ENCODE peak calls at places on chromosomes 4 and X, in ten cellular contexts. One of them, this sample, is unnamed.

GRCh38 chrX:9515973-9516538 is 51.2 kb downstream of the TBL1X start:
- DNase-seq in adrenal gland: no peak
- DNase-seq in NB4: peak
- DNase-seq in fibroblast of mammary gland: no peak
- DNase-seq in WERI-Rb-1: no peak
- DNase-seq in epithelial cell of esophagus: no peak
- DNase-seq in lung: no peak
- DNase-seq in activated B cell treated with CpG ODN at 0.5 μM for 24 hours: no peak
- DNase-seq in GM23338: no peak
- DNase-seq in choroid plexus epithelial cell: no peak
- DNase-seq in this sample: no peak

GRCh38 chr4:177242651-177243296 is 66.9 kb upstream of the NEIL3 start:
- DNase-seq in adrenal gland: no peak
- DNase-seq in activated B cell treated with CpG ODN at 0.5 μM for 24 hours: no peak
- DNase-seq in GM23338: no peak
- DNase-seq in NB4: no peak
- DNase-seq in WERI-Rb-1: no peak
- DNase-seq in fibroblast of mammary gland: peak
- DNase-seq in epithelial cell of esophagus: no peak
- DNase-seq in lung: no peak
- DNase-seq in choroid plexus epithelial cell: no peak
- DNase-seq in this sample: no peak

GRCh38 chr4:38469410-38469809 is 194.6 kb upstream of the KLF3 start:
- DNase-seq in GM23338: no peak
- DNase-seq in epithelial cell of esophagus: peak
- DNase-seq in WERI-Rb-1: no peak
- DNase-seq in lung: no peak
- DNase-seq in adrenal gland: no peak
- DNase-seq in fibroblast of mammary gland: no peak
- DNase-seq in activated B cell treated with CpG ODN at 0.5 μM for 24 hours: no peak
- DNase-seq in choroid plexus epithelial cell: no peak
- DNase-seq in NB4: no peak
- DNase-seq in this sample: no peak

GRCh38 chrX:131394384-131394783 is 105.3 kb upstream of the IGSF1 start:
- DNase-seq in GM23338: no peak
- DNase-seq in epithelial cell of esophagus: peak
- DNase-seq in choroid plexus epithelial cell: no peak
- DNase-seq in WERI-Rb-1: no peak
- DNase-seq in NB4: no peak
- DNase-seq in adrenal gland: no peak
- DNase-seq in activated B cell treated with CpG ODN at 0.5 μM for 24 hours: no peak
- DNase-seq in lung: no peak
- DNase-seq in fibroblast of mammary gland: no peak
- DNase-seq in this sample: no peak

GRCh38 chr4:140875751-140876389 is 119.7 kb upstream of the TBC1D9 start:
- DNase-seq in epithelial cell of esophagus: no peak
- DNase-seq in activated B cell treated with CpG ODN at 0.5 μM for 24 hours: no peak
- DNase-seq in adrenal gland: no peak
- DNase-seq in lung: no peak
- DNase-seq in choroid plexus epithelial cell: no peak
- DNase-seq in NB4: no peak
- DNase-seq in WERI-Rb-1: no peak
- DNase-seq in fibroblast of mammary gland: no peak
- DNase-seq in GM23338: no peak
- DNase-seq in this sample: no peak

GRCh38 chr4:155950461-155950860 is 3.2 kb downstream of the CTSO start:
- DNase-seq in NB4: no peak
- DNase-seq in GM23338: peak
- DNase-seq in choroid plexus epithelial cell: no peak
- DNase-seq in WERI-Rb-1: peak
- DNase-seq in activated B cell treated with CpG ODN at 0.5 μM for 24 hours: no peak
- DNase-seq in epithelial cell of esophagus: no peak
- DNase-seq in fibroblast of mammary gland: no peak
- DNase-seq in adrenal gland: no peak
- DNase-seq in lung: no peak
- DNase-seq in this sample: no peak

GRCh38 chr4:122701965-122702364 is 30.5 kb upstream of the BBS12 start:
- DNase-seq in adrenal gland: no peak
- DNase-seq in choroid plexus epithelial cell: no peak
- DNase-seq in lung: no peak
- DNase-seq in activated B cell treated with CpG ODN at 0.5 μM for 24 hours: no peak
- DNase-seq in epithelial cell of esophagus: no peak
- DNase-seq in fibroblast of mammary gland: no peak
- DNase-seq in NB4: no peak
- DNase-seq in WERI-Rb-1: no peak
- DNase-seq in GM23338: no peak
- DNase-seq in this sample: no peak

GRCh38 chrX:70096052-70096451 is 33.8 kb downstream of the OTUD6A start:
- DNase-seq in WERI-Rb-1: peak
- DNase-seq in activated B cell treated with CpG ODN at 0.5 μM for 24 hours: no peak
- DNase-seq in adrenal gland: no peak
- DNase-seq in GM23338: peak
- DNase-seq in fibroblast of mammary gland: peak
- DNase-seq in epithelial cell of esophagus: peak
- DNase-seq in NB4: peak
- DNase-seq in lung: no peak
- DNase-seq in choroid plexus epithelial cell: peak
- DNase-seq in this sample: no peak

GRCh38 chr4:102299302-102299701 is 46.0 kb downstream of the SLC39A8 start:
- DNase-seq in WERI-Rb-1: no peak
- DNase-seq in lung: no peak
- DNase-seq in activated B cell treated with CpG ODN at 0.5 μM for 24 hours: no peak
- DNase-seq in GM23338: no peak
- DNase-seq in adrenal gland: no peak
- DNase-seq in epithelial cell of esophagus: no peak
- DNase-seq in choroid plexus epithelial cell: no peak
- DNase-seq in NB4: no peak
- DNase-seq in fibroblast of mammary gland: no peak
- DNase-seq in this sample: no peak

GRCh38 chr4:186693159-186693815 is 30.4 kb downstream of the FAT1 start:
- DNase-seq in fibroblast of mammary gland: peak
- DNase-seq in GM23338: no peak
- DNase-seq in adrenal gland: no peak
- DNase-seq in WERI-Rb-1: no peak
- DNase-seq in NB4: no peak
- DNase-seq in lung: peak
- DNase-seq in activated B cell treated with CpG ODN at 0.5 μM for 24 hours: no peak
- DNase-seq in epithelial cell of esophagus: peak
- DNase-seq in choroid plexus epithelial cell: peak
- DNase-seq in this sample: no peak

GRCh38 chr4:154877110-154877760 is 96.2 kb downstream of the RBM46 start:
- DNase-seq in choroid plexus epithelial cell: peak
- DNase-seq in GM23338: no peak
- DNase-seq in lung: no peak
- DNase-seq in epithelial cell of esophagus: peak
- DNase-seq in NB4: peak
- DNase-seq in adrenal gland: no peak
- DNase-seq in activated B cell treated with CpG ODN at 0.5 μM for 24 hours: no peak
- DNase-seq in fibroblast of mammary gland: peak
- DNase-seq in WERI-Rb-1: peak
- DNase-seq in this sample: no peak

GRCh38 chrX:24090300-24091200 is 35.8 kb downstream of the EIF2S3 start:
- DNase-seq in activated B cell treated with CpG ODN at 0.5 μM for 24 hours: no peak
- DNase-seq in NB4: no peak
- DNase-seq in lung: no peak
- DNase-seq in choroid plexus epithelial cell: no peak
- DNase-seq in epithelial cell of esophagus: no peak
- DNase-seq in WERI-Rb-1: no peak
- DNase-seq in fibroblast of mammary gland: no peak
- DNase-seq in adrenal gland: no peak
- DNase-seq in GM23338: no peak
- DNase-seq in this sample: no peak

GRCh38 chr4:76206222-76206942 is 7.2 kb downstream of the SCARB2 start:
- DNase-seq in adrenal gland: peak
- DNase-seq in WERI-Rb-1: peak
- DNase-seq in NB4: no peak
- DNase-seq in fibroblast of mammary gland: peak
- DNase-seq in lung: no peak
- DNase-seq in activated B cell treated with CpG ODN at 0.5 μM for 24 hours: no peak
- DNase-seq in GM23338: no peak
- DNase-seq in epithelial cell of esophagus: no peak
- DNase-seq in choroid plexus epithelial cell: peak
- DNase-seq in this sample: no peak

GRCh38 chr4:151992301-151992700 is 231.5 kb upstream of the GATB start:
- DNase-seq in fibroblast of mammary gland: no peak
- DNase-seq in GM23338: peak
- DNase-seq in adrenal gland: no peak
- DNase-seq in choroid plexus epithelial cell: no peak
- DNase-seq in WERI-Rb-1: no peak
- DNase-seq in lung: no peak
- DNase-seq in activated B cell treated with CpG ODN at 0.5 μM for 24 hours: no peak
- DNase-seq in epithelial cell of esophagus: peak
- DNase-seq in NB4: no peak
- DNase-seq in this sample: no peak

GRCh38 chr4:16259531-16260246 is 33.4 kb upstream of the TAPT1 start:
- DNase-seq in choroid plexus epithelial cell: peak
- DNase-seq in epithelial cell of esophagus: peak
- DNase-seq in lung: no peak
- DNase-seq in WERI-Rb-1: no peak
- DNase-seq in activated B cell treated with CpG ODN at 0.5 μM for 24 hours: no peak
- DNase-seq in adrenal gland: no peak
- DNase-seq in fibroblast of mammary gland: peak
- DNase-seq in GM23338: no peak
- DNase-seq in NB4: no peak
- DNase-seq in this sample: no peak

GRCh38 chr4:162456106-162456505 is 292.3 kb upstream of the FSTL5 start:
- DNase-seq in fibroblast of mammary gland: no peak
- DNase-seq in GM23338: no peak
- DNase-seq in lung: no peak
- DNase-seq in epithelial cell of esophagus: peak
- DNase-seq in WERI-Rb-1: no peak
- DNase-seq in activated B cell treated with CpG ODN at 0.5 μM for 24 hours: no peak
- DNase-seq in choroid plexus epithelial cell: no peak
- DNase-seq in NB4: no peak
- DNase-seq in adrenal gland: no peak
- DNase-seq in this sample: no peak

GRCh38 chr4:162458051-162458450 is 294.3 kb upstream of the FSTL5 start:
- DNase-seq in lung: no peak
- DNase-seq in fibroblast of mammary gland: no peak
- DNase-seq in adrenal gland: no peak
- DNase-seq in choroid plexus epithelial cell: no peak
- DNase-seq in WERI-Rb-1: no peak
- DNase-seq in activated B cell treated with CpG ODN at 0.5 μM for 24 hours: no peak
- DNase-seq in epithelial cell of esophagus: no peak
- DNase-seq in GM23338: no peak
- DNase-seq in NB4: no peak
- DNase-seq in this sample: no peak

GRCh38 chr4:162457071-162457865 is 293.5 kb upstream of the FSTL5 start:
- DNase-seq in choroid plexus epithelial cell: no peak
- DNase-seq in activated B cell treated with CpG ODN at 0.5 μM for 24 hours: no peak
- DNase-seq in epithelial cell of esophagus: peak
- DNase-seq in NB4: no peak
- DNase-seq in GM23338: no peak
- DNase-seq in lung: no peak
- DNase-seq in WERI-Rb-1: no peak
- DNase-seq in fibroblast of mammary gland: no peak
- DNase-seq in adrenal gland: no peak
- DNase-seq in this sample: no peak

GRCh38 chr4:162461952-162462351 is 298.2 kb upstream of the FSTL5 start:
- DNase-seq in GM23338: peak
- DNase-seq in adrenal gland: no peak
- DNase-seq in NB4: peak
- DNase-seq in choroid plexus epithelial cell: peak
- DNase-seq in epithelial cell of esophagus: peak
- DNase-seq in WERI-Rb-1: no peak
- DNase-seq in lung: no peak
- DNase-seq in activated B cell treated with CpG ODN at 0.5 μM for 24 hours: no peak
- DNase-seq in fibroblast of mammary gland: no peak
- DNase-seq in this sample: no peak
- TF ChIP-seq CTCF in GM23338: no peak
- TF ChIP-seq CTCF in adrenal gland: no peak
- TF ChIP-seq CTCF in NB4: no peak
- TF ChIP-seq CTCF in choroid plexus epithelial cell: peak
- TF ChIP-seq CTCF in epithelial cell of esophagus: peak
- TF ChIP-seq CTCF in WERI-Rb-1: no peak
- TF ChIP-seq CTCF in lung: no peak
- TF ChIP-seq CTCF in activated B cell treated with CpG ODN at 0.5 μM for 24 hours: no peak
- TF ChIP-seq CTCF in fibroblast of mammary gland: peak
- TF ChIP-seq CTCF in this sample: peak

DNA sequence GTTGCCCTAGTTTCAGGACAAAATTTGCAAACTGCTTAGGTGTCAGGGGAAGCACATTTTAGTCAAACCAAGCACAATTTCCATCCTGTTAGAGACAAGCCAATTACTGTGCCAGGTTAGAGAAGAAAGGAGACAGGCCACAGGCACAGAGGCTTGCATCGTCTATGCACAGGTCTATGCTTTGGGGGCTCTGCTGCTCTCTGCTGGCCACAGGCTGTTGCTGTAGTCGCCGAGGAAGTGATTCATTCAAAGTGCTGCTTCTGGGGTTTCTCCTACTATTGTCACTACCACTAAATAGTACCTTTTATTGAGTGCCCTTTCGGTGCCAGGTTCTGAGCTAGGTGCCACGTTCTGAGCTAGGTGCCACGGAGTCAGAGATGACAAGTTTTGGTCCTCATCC is 45.5 kb downstream of the VGLL1 start:
- DNase-seq in epithelial cell of esophagus: peak
- DNase-seq in WERI-Rb-1: peak
- DNase-seq in activated B cell treated with CpG ODN at 0.5 μM for 24 hours: peak
- DNase-seq in choroid plexus epithelial cell: peak
- DNase-seq in fibroblast of mammary gland: peak
- DNase-seq in NB4: peak
- DNase-seq in adrenal gland: peak
- DNase-seq in GM23338: peak
- DNase-seq in lung: peak
- DNase-seq in this sample: no peak
- TF ChIP-seq CTCF in epithelial cell of esophagus: peak
- TF ChIP-seq CTCF in WERI-Rb-1: peak
- TF ChIP-seq CTCF in activated B cell treated with CpG ODN at 0.5 μM for 24 hours: no peak
- TF ChIP-seq CTCF in choroid plexus epithelial cell: peak
- TF ChIP-seq CTCF in fibroblast of mammary gland: peak
- TF ChIP-seq CTCF in NB4: peak
- TF ChIP-seq CTCF in adrenal gland: peak
- TF ChIP-seq CTCF in GM23338: peak
- TF ChIP-seq CTCF in lung: peak
- TF ChIP-seq CTCF in this sample: peak

GRCh38 chrX:54246866-54247265 is 63.8 kb upstream of the FAM120C start:
- DNase-seq in WERI-Rb-1: no peak
- DNase-seq in lung: no peak
- DNase-seq in GM23338: no peak
- DNase-seq in fibroblast of mammary gland: no peak
- DNase-seq in choroid plexus epithelial cell: no peak
- DNase-seq in epithelial cell of esophagus: no peak
- DNase-seq in adrenal gland: no peak
- DNase-seq in activated B cell treated with CpG ODN at 0.5 μM for 24 hours: no peak
- DNase-seq in NB4: no peak
- DNase-seq in this sample: no peak

GRCh38 chrX:54248309-54248708 is 65.3 kb upstream of the FAM120C start:
- DNase-seq in choroid plexus epithelial cell: peak
- DNase-seq in WERI-Rb-1: no peak
- DNase-seq in NB4: peak
- DNase-seq in epithelial cell of esophagus: peak
- DNase-seq in adrenal gland: no peak
- DNase-seq in GM23338: peak
- DNase-seq in fibroblast of mammary gland: peak
- DNase-seq in activated B cell treated with CpG ODN at 0.5 μM for 24 hours: no peak
- DNase-seq in lung: no peak
- DNase-seq in this sample: no peak
- TF ChIP-seq CTCF in choroid plexus epithelial cell: peak
- TF ChIP-seq CTCF in WERI-Rb-1: peak
- TF ChIP-seq CTCF in NB4: peak
- TF ChIP-seq CTCF in epithelial cell of esophagus: peak
- TF ChIP-seq CTCF in adrenal gland: peak
- TF ChIP-seq CTCF in GM23338: peak
- TF ChIP-seq CTCF in fibroblast of mammary gland: peak
- TF ChIP-seq CTCF in activated B cell treated with CpG ODN at 0.5 μM for 24 hours: no peak
- TF ChIP-seq CTCF in lung: no peak
- TF ChIP-seq CTCF in this sample: peak

GRCh38 chr4:52619591-52619931 is 39.5 kb downstream of the USP46 start:
- DNase-seq in activated B cell treated with CpG ODN at 0.5 μM for 24 hours: no peak
- DNase-seq in adrenal gland: no peak
- DNase-seq in lung: no peak
- DNase-seq in GM23338: no peak
- DNase-seq in epithelial cell of esophagus: no peak
- DNase-seq in choroid plexus epithelial cell: no peak
- DNase-seq in NB4: no peak
- DNase-seq in fibroblast of mammary gland: no peak
- DNase-seq in WERI-Rb-1: no peak
- DNase-seq in this sample: no peak
- TF ChIP-seq CTCF in activated B cell treated with CpG ODN at 0.5 μM for 24 hours: no peak
- TF ChIP-seq CTCF in adrenal gland: no peak
- TF ChIP-seq CTCF in lung: no peak
- TF ChIP-seq CTCF in GM23338: no peak
- TF ChIP-seq CTCF in epithelial cell of esophagus: no peak
- TF ChIP-seq CTCF in choroid plexus epithelial cell: no peak
- TF ChIP-seq CTCF in NB4: no peak
- TF ChIP-seq CTCF in fibroblast of mammary gland: no peak
- TF ChIP-seq CTCF in WERI-Rb-1: no peak
- TF ChIP-seq CTCF in this sample: no peak